ENCODE peak calls at places on chromosomes 1 and 21, in eight cellular contexts. J is body of pancreas; I is neural progenitor cell; W is adrenal gland; V is AG04450; Q is fibroblast of pulmonary artery; G is CD8-positive, alpha-beta T cell; A is chondrocyte. C is an unnamed sample.

GRCh38 chr1:164361927-164362326 is 197.1 kb upstream of the PBX1 start:
- DNase-seq in A (no peak), W (no peak), Q (no peak), J (no peak), G (no peak), V (no peak), I (no peak), C (no peak)

GRCh38 chr21:28240586-28240985 is 752.1 kb downstream of the LTN1 start:
- DNase-seq in J (no peak), W (no peak), A (no peak), V (no peak), I (no peak), G (no peak), Q (peak), C (no peak)

GRCh38 chr1:81232505-81232904 is 568.2 kb upstream of the ADGRL2 start:
- DNase-seq in J (no peak), W (no peak), V (no peak), G (no peak), I (no peak), Q (no peak), A (no peak), C (no peak)

GRCh38 chr21:33394260-33394659 is 9.0 kb upstream of the IFNGR2 start:
- DNase-seq in W (peak), V (no peak), A (no peak), J (peak), Q (no peak), G (no peak), I (no peak), C (peak)

GRCh38 chr1:29767769-29768425 is 531.6 kb downstream of the PTPRU start:
- DNase-seq in J (no peak), Q (no peak), G (no peak), W (no peak), V (no peak), A (no peak), I (no peak), C (no peak)

GRCh38 chr1:101964708-101965107 is 32.0 kb downstream of the OLFM3 start:
- DNase-seq in J (no peak), V (no peak), Q (no peak), A (no peak), I (no peak), G (no peak), W (no peak), C (no peak)

GRCh38 chr1:111204211-111204883 is 3.9 kb upstream of the DENND2D start:
- DNase-seq in I (no peak), V (no peak), W (peak), A (no peak), J (peak), G (peak), Q (no peak), C (no peak)

GRCh38 chr1:230135726-230136125 is 68.7 kb downstream of the GALNT2 start:
- DNase-seq in J (no peak), A (no peak), Q (no peak), I (no peak), G (no peak), V (no peak), W (no peak), C (no peak)

GRCh38 chr1:166197597-166197996 is 30.8 kb upstream of the FAM78B start:
- DNase-seq in I (no peak), G (no peak), J (peak), W (no peak), Q (no peak), A (no peak), V (no peak), C (peak)

GRCh38 chr21:43721225-43721605 is 2.3 kb downstream of the PDXK start:
- DNase-seq in A (no peak), W (peak), G (no peak), I (no peak), V (no peak), J (peak), Q (no peak), C (no peak)

GRCh38 chr1:202143011-202143767 is 1.3 kb downstream of the ARL8A start:
- DNase-seq in V (no peak), J (peak), A (no peak), W (peak), I (no peak), G (peak), Q (no peak), C (peak)

GRCh38 chr1:235941852-235942624 is 75.3 kb upstream of the LYST start:
- DNase-seq in G (no peak), W (no peak), V (no peak), Q (no peak), I (no peak), A (no peak), J (peak), C (peak)

GRCh38 chr21:41431788-41432548 is 5.9 kb downstream of the MX1 start:
- DNase-seq in J (no peak), Q (no peak), W (no peak), I (no peak), V (no peak), A (no peak), G (no peak), C (no peak)

GRCh38 chr21:22796147-22796546 is 1797.9 kb downstream of the NCAM2 start:
- DNase-seq in A (no peak), Q (no peak), V (no peak), J (no peak), G (no peak), I (no peak), W (no peak), C (no peak)

GRCh38 chr1:118907466-118907865 is 80.7 kb downstream of the TBX15 start:
- DNase-seq in G (no peak), J (no peak), W (no peak), V (no peak), I (no peak), A (no peak), Q (no peak), C (no peak)

GRCh38 chr1:190129367-190129766 is 348.3 kb downstream of the BRINP3 start:
- DNase-seq in J (no peak), A (no peak), G (no peak), Q (no peak), V (no peak), I (no peak), W (no peak), C (no peak)

GRCh38 chr21:34011660-34012059 is 61.7 kb upstream of the MRPS6 start:
- DNase-seq in W (no peak), J (no peak), G (no peak), I (no peak), Q (no peak), A (no peak), V (no peak), C (no peak)

GRCh38 chr1:10699470-10699835 is 97.0 kb downstream of the CASZ1 start:
- DNase-seq in A (no peak), Q (no peak), W (no peak), J (no peak), G (no peak), V (no peak), I (no peak), C (no peak)

GRCh38 chr1:19597463-19598309 is 46.4 kb upstream of the NBL1 start:
- DNase-seq in V (no peak), I (no peak), G (no peak), J (no peak), W (peak), A (no peak), Q (peak), C (peak)

GRCh38 chr1:10664251-10664650 is 132.2 kb downstream of the CASZ1 start:
- DNase-seq in G (no peak), I (peak), A (no peak), W (peak), V (no peak), J (no peak), Q (no peak), C (no peak)

GRCh38 chr1:40076895-40077312 is 20.1 kb downstream of the PPT1 start:
- DNase-seq in J (no peak), I (no peak), A (no peak), W (peak), G (no peak), V (peak), Q (peak), C (peak)

GRCh38 chr1:64472805-64473204 is 2.9 kb downstream of the CACHD1 start:
- DNase-seq in A (no peak), I (peak), W (no peak), Q (no peak), J (no peak), G (no peak), V (no peak), C (no peak)

GRCh38 chr1:160219062-160219929 is 14.1 kb downstream of the PEA15 start:
- DNase-seq in Q (peak), V (peak), I (peak), G (no peak), A (no peak), J (peak), W (peak), C (peak)

GRCh38 chr1:245516178-245516829 is 361.5 kb downstream of the KIF26B start:
- DNase-seq in V (peak), G (no peak), Q (peak), I (peak), J (no peak), W (no peak), A (no peak), C (peak)

DNA sequence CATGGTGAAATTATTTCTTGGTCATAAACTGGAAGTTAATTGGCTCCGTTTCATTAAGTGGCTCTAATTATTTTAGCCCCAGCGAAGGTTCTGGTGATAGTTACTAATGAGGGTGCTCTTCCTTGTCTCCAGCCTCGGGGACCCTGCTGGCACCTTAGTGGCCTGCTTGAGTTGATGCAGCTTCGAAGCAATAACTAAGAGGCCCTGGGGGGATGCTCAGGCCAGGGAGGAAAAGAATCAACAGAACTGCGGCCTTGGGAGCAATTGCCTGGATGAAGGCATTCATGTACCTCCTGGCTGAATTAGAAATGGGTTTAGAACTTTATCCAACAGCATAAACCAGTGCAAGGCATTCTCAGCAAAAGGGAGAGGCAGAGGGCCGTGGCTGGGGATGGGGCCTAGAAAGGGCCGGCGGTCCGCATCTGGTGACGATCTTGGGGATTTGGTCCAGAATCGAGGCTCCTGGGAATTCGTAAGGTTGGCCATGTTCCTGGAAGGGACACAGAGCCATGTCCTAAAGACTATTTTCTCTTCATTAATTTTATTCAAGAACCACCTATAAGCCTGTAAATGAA is 100.0 kb upstream of the AJAP1 start:
- DNase-seq in W (no peak), J (no peak), G (no peak), Q (no peak), I (no peak), V (no peak), A (no peak), C (no peak)
- TF ChIP-seq CTCF in W (no peak), J (no peak), G (no peak), Q (no peak), I (no peak), V (no peak), A (no peak), C (no peak)

GRCh38 chr1:22588899-22589422 is 25.7 kb downstream of the EPHA8 start:
- DNase-seq in Q (no peak), I (no peak), W (no peak), A (no peak), V (no peak), G (no peak), J (no peak), C (no peak)
- TF ChIP-seq CTCF in Q (no peak), I (no peak), W (no peak), A (no peak), V (no peak), G (no peak), J (no peak), C (no peak)

DNA sequence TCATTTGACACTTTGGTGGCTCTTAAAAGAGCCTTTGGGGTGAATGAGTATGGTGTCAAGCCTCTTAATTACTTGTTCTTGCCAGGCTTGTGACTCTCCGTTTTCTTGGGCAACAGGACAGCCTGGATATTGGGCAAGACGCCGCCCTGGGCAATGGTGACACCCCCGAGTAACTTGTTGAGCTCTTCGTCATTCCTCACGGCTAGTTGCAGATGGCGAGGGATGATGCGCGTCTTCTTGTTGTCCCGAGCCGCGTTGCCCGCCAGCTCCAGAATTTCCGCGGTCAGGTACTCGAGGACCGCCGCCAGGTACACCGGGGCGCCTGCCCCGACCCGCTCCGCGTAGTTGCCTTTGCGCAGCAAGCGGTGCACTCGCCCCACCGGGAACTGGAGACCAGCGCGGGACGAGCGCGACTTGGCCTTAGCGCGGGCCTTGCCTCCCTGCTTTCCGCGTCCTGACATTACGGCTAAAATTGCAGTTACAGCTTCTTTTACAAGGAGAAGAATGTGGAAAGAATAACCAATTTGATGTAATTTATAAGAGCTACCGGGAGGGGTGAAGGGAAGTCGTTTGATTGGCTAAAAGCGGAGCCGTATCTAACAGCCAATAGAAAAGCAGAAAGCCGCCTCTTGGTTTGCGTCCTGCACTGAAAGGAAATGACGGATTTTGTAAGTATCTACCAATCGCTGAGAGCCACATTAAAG is 11.8 kb upstream of the BOLA1 start:
- DNase-seq in I (peak), V (peak), J (peak), W (peak), Q (peak), G (peak), A (no peak), C (peak)
- TF ChIP-seq CTCF in I (no peak), V (no peak), J (no peak), W (no peak), Q (no peak), G (no peak), A (no peak), C (peak)

GRCh38 chr1:42925132-42925769 is 33.4 kb downstream of the SLC2A1 start:
- DNase-seq in A (no peak), Q (no peak), G (no peak), W (no peak), V (no peak), I (peak), J (no peak), C (no peak)
- TF ChIP-seq CTCF in A (no peak), Q (no peak), G (no peak), W (no peak), V (no peak), I (peak), J (no peak), C (no peak)

DNA sequence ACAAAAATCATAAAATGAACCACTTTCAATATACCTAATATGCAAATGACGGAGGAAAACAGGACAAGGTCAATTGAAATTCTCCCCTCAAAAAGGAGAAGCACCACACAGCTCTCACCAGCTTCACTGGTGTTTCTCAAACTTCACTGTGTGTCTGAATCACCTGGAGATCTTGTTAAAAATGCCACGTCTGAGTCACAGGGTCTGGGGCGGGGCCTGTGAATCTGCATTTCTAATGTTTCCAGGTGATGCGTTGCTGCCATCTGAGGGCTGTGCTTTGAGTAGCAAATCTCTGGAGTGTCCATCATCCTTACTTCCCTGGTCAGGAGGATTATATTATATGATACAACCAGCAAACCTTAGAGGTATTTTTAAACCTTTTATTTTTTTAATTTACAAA is 9.0 kb downstream of the CLDN19 start:
- DNase-seq in W (no peak), G (no peak), Q (no peak), I (no peak), A (no peak), V (no peak), J (no peak), C (peak)
- TF ChIP-seq CTCF in W (no peak), G (no peak), Q (no peak), I (peak), A (no peak), V (no peak), J (no peak), C (peak)

GRCh38 chr1:91871994-91872393 is 14.0 kb downstream of the TGFBR3 start:
- DNase-seq in W (no peak), G (no peak), J (no peak), V (no peak), Q (peak), I (no peak), A (no peak), C (no peak)

GRCh38 chr1:91876040-91876470 is 9.9 kb downstream of the TGFBR3 start:
- DNase-seq in I (no peak), J (no peak), Q (no peak), W (peak), G (peak), A (no peak), V (no peak), C (no peak)

GRCh38 chr1:91874167-91874566 is 11.8 kb downstream of the TGFBR3 start:
- DNase-seq in J (no peak), Q (no peak), W (no peak), I (no peak), G (no peak), A (no peak), V (no peak), C (no peak)

GRCh38 chr1:91870322-91870721 is 15.6 kb downstream of the TGFBR3 start:
- DNase-seq in V (no peak), J (no peak), I (no peak), G (no peak), W (no peak), Q (no peak), A (no peak), C (no peak)

DNA sequence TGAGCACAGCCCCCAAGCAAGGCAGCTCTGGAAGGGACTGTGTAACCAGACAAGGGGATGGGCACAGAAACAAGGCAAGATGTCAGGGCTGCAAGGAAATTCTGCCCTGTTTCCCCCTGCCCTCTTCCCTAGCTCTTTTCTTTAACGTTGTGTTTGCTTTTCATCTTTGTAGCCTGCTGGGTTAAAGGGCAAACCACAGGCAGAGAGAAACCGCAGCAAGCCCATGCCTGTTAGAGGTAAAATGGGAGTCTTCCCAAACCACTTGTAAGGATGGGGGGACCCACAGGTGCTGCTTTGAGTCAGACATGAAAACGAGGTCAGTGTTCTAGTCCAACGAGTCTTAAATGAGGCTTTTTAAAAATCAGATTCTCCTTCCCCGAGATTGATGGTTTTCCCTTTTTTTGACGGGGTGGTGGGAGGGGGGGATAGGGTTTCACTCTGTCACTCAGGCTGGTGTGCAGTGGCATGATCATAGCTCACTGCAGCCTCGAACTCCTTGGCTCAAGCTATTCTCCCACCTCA is 13.3 kb downstream of the TGFBR3 start:
- DNase-seq in Q (no peak), I (no peak), V (no peak), A (no peak), G (no peak), W (no peak), J (no peak), C (peak)
- TF ChIP-seq CTCF in Q (no peak), I (no peak), V (no peak), A (no peak), G (no peak), W (no peak), J (no peak), C (no peak)

GRCh38 chr1:232952514-232953175 is 2.2 kb downstream of the NTPCR start:
- DNase-seq in V (no peak), G (peak), A (no peak), W (peak), Q (peak), J (peak), I (peak), C (peak)
- TF ChIP-seq CTCF in V (peak), G (peak), A (peak), W (peak), Q (peak), J (peak), I (peak), C (peak)

C was measured in MCF 10A.